ENCODE peak calls at places on chromosomes 11 and 22, in ten cellular contexts. M is A549, O is neuronal stem cell, U is thyroid gland, D is colonic mucosa, F is dorsolateral prefrontal cortex, I is uterus, Z is substantia nigra, T is upper lobe of right lung, P is thoracic aorta. L is an unnamed sample.

GRCh38 chr11:133984828-133985227 is 28.1 kb upstream of the IGSF9B start:
- DNase-seq in T (no peak), O (no peak), I (no peak), M (no peak), D (no peak), F (no peak), Z (no peak), U (no peak), P (no peak), L (no peak)

GRCh38 chr11:6640036-6640984 is 15.3 kb downstream of the DCHS1 start:
- DNase-seq in U (no peak), M (no peak), T (no peak), O (no peak), Z (no peak), D (no peak), I (no peak), P (no peak), F (no peak), L (no peak)

GRCh38 chr11:13850256-13851010 is 112.1 kb upstream of the SPON1 start:
- DNase-seq in T (no peak), O (no peak), Z (no peak), U (no peak), P (no peak), I (no peak), D (no peak), M (no peak), F (no peak), L (peak; percentile 64)

GRCh38 chr11:76918941-76919386 is 58.2 kb downstream of the ACER3 start:
- DNase-seq in U (peak; percentile 9), I (no peak), T (no peak), Z (no peak), O (peak; percentile 18), F (peak; percentile 26), M (peak; percentile 69), P (no peak), D (peak; percentile 25), L (peak; percentile 4)

GRCh38 chr11:112162761-112163669 is 879 bp downstream of the IL18 start:
- DNase-seq in U (no peak), P (no peak), Z (no peak), M (peak; percentile 38), F (no peak), T (no peak), I (no peak), O (no peak), D (no peak), L (no peak)

GRCh38 chr11:75195164-75195962 is 44.5 kb downstream of the SLCO2B1 start:
- DNase-seq in T (peak; percentile 85), D (peak; percentile 40), F (no peak), P (no peak), Z (peak; percentile 7), M (no peak), I (peak; percentile 37), U (peak; percentile 80), O (no peak), L (no peak)

GRCh38 chr11:61532136-61533038 is 23.8 kb downstream of the LRRC10B start:
- DNase-seq in U (peak; percentile 21), Z (no peak), F (no peak), P (no peak), I (no peak), M (peak; percentile 49), T (no peak), D (peak; percentile 72), O (no peak), L (peak; percentile 75)

GRCh38 chr22:38863531-38864131 is 8.4 kb downstream of the CBX6 start:
- DNase-seq in Z (no peak), T (peak; percentile 60), O (no peak), P (no peak), U (no peak), D (no peak), M (no peak), F (no peak), I (no peak), L (no peak)

GRCh38 chr11:87463486-87464102 is 425.9 kb downstream of the TMEM135 start:
- DNase-seq in F (no peak), U (no peak), O (peak; percentile 27), D (no peak), P (no peak), T (no peak), M (peak; percentile 51), I (no peak), Z (no peak), L (peak; percentile 42)

GRCh38 chr11:44315947-44316387 is 6.0 kb upstream of the ALX4 start:
- DNase-seq in I (no peak), D (no peak), O (no peak), M (peak; percentile 44), T (peak; percentile 58), P (no peak), Z (no peak), F (no peak), U (peak; percentile 36), L (no peak)

GRCh38 chr11:73072935-73073481 is 69.1 kb downstream of the FCHSD2 start:
- DNase-seq in O (no peak), F (no peak), I (no peak), T (no peak), M (peak; percentile 75), U (no peak), Z (no peak), P (no peak), D (peak; percentile 47), L (no peak)

GRCh38 chr11:128236506-128237498 is 350.6 kb downstream of the ETS1 start:
- DNase-seq in Z (no peak), O (no peak), U (no peak), F (no peak), P (no peak), M (no peak), T (no peak), D (no peak), I (no peak), L (no peak)

GRCh38 chr11:116513894-116514293 is 258.9 kb downstream of the BUD13 start:
- DNase-seq in F (no peak), M (peak; percentile 54), U (peak; percentile 26), T (no peak), I (no peak), Z (no peak), P (no peak), D (peak; percentile 59), O (peak; percentile 42), L (peak; percentile 23)

GRCh38 chr11:23280088-23280487 is 419.8 kb upstream of the CCDC179 start:
- DNase-seq in D (no peak), U (no peak), P (no peak), M (no peak), I (no peak), O (no peak), F (no peak), Z (no peak), T (no peak), L (no peak)

GRCh38 chr22:24976442-24977218 is 24.1 kb downstream of the KIAA1671 start:
- DNase-seq in M (no peak), I (no peak), T (no peak), D (no peak), P (no peak), Z (no peak), F (no peak), U (no peak), O (no peak), L (no peak)

GRCh38 chr11:128757886-128758612 is 64.2 kb downstream of the FLI1 start:
- DNase-seq in U (no peak), I (no peak), F (no peak), P (no peak), O (no peak), T (no peak), D (no peak), M (no peak), Z (no peak), L (no peak)

GRCh38 chr11:11703885-11704284 is 82.1 kb upstream of the GALNT18 start:
- DNase-seq in P (no peak), Z (no peak), D (no peak), U (no peak), T (no peak), M (no peak), I (no peak), O (no peak), F (no peak), L (peak; percentile 42)

GRCh38 chr11:69958308-69958707 is 119.8 kb upstream of the ANO1 start:
- DNase-seq in T (no peak), O (no peak), P (no peak), M (no peak), I (no peak), U (no peak), D (no peak), F (no peak), Z (no peak), L (no peak)

GRCh38 chr11:94800394-94800793 is 32.2 kb downstream of the AMOTL1 start:
- DNase-seq in D (peak; percentile 30), M (no peak), I (peak; percentile 66), O (no peak), U (no peak), P (no peak), F (no peak), Z (no peak), T (no peak), L (no peak)

GRCh38 chr22:33601062-33601461 is 319.2 kb downstream of the LARGE1 start:
- DNase-seq in O (no peak), F (no peak), M (no peak), I (no peak), U (no peak), Z (no peak), P (no peak), D (no peak), T (no peak), L (no peak)

GRCh38 chr11:126507646-126508045 is 152.2 kb downstream of the ST3GAL4 start:
- DNase-seq in U (no peak), I (no peak), Z (no peak), M (no peak), O (no peak), D (no peak), P (no peak), F (no peak), T (peak; percentile 15), L (no peak)
- H3K27ac ChIP-seq in U (no peak overlapping the region), I (no peak overlapping the region), Z (no peak overlapping the region), M (no peak overlapping the region), O (no peak overlapping the region), D (no peak overlapping the region), P (no peak overlapping the region), F (no peak overlapping the region), T (no peak overlapping the region), L (no peak overlapping the region)

GRCh38 chr11:68841718-68842426 is at the start of gene CPT1A:
- DNase-seq in T (peak; percentile 92), M (peak; percentile 71), D (peak; percentile 86), O (no peak), Z (peak; percentile 15), P (no peak), I (peak; percentile 72), F (no peak), U (peak; percentile 80), L (no peak)
- H3K27ac ChIP-seq in T (peak within 1 kb of the TSS; percentile 90), M (peak within 1 kb of the TSS; percentile 93), D (peak within 1 kb of the TSS; percentile 89), O (no peak within 1 kb of the TSS), Z (peak within 1 kb of the TSS; percentile 42), P (peak within 1 kb of the TSS; percentile 94), I (peak within 1 kb of the TSS; percentile 86), F (peak within 1 kb of the TSS; percentile 91), U (peak within 1 kb of the TSS; percentile 96), L (no peak within 1 kb of the TSS)

GRCh38 chr22:37186997-37187522 is 987 bp downstream of the C1QTNF6 start:
- DNase-seq in T (no peak), P (no peak), U (no peak), M (peak; percentile 36), Z (no peak), I (no peak), F (no peak), O (no peak), D (no peak), L (no peak)
- H3K27ac ChIP-seq in T (peak overlapping the region; percentile 82), P (no peak overlapping the region), U (peak overlapping the region; percentile 70), M (peak overlapping the region; percentile 99), Z (no peak overlapping the region), I (peak overlapping the region; percentile 96), F (no peak overlapping the region), O (peak overlapping the region; percentile 91), D (peak overlapping the region; percentile 86), L (no peak overlapping the region)

DNA sequence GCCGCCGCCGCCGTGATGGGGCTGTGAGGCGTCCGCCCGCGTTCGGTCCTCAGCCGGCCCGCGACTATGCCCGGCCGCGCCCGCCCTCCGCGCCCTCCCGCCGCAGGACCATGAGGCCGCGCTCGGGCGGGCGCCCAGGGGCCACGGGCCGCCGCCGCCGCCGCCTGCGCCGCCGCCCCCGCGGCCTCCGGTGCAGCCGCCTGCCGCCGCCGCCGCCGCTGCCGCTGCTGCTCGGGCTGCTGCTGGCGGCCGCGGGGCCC is 215 bp downstream of the ZNRF3 start:
- DNase-seq in P (no peak), M (no peak), O (no peak), T (no peak), D (no peak), Z (no peak), F (no peak), I (no peak), U (no peak), L (no peak)
- H3K27ac ChIP-seq in P (no peak overlapping the region), M (peak overlapping the region; percentile 97), O (peak overlapping the region; percentile 63), T (no peak overlapping the region), D (no peak overlapping the region), Z (no peak overlapping the region), F (peak overlapping the region; percentile 79), I (peak overlapping the region; percentile 66), U (no peak overlapping the region), L (no peak overlapping the region)